ENCODE peak calls at places on chromosomes 5 and 9, in seven cellular contexts. K is HFF-Myc, H is lung, J is RWPE1, Z is Calu3, F is body of pancreas, E is NB4. W is an unnamed sample.
A peak's percentile ranks its signal among the peaks of the same experiment; 100 is the strongest.

GRCh38 chr5:84603557-84604185 is 219.0 kb upstream of the EDIL3 start:
- DNase-seq in K (no peak), H (no peak), J (no peak), Z (no peak), F (no peak), E (no peak), W (peak; percentile 69)

GRCh38 chr9:34072410-34072809 is 23.7 kb upstream of the UBAP2 start:
- DNase-seq in K (no peak), H (peak; percentile 32), J (peak; percentile 94), Z (peak; percentile 14), F (peak; percentile 15), E (no peak), W (no peak)

GRCh38 chr5:151686673-151687378 is at the start of gene SPARC:
- DNase-seq in K (peak; percentile 91), H (peak; percentile 60), J (peak; percentile 47), Z (no peak), F (peak; percentile 53), E (peak; percentile 93), W (peak; percentile 95)

GRCh38 chr5:15598294-15598902 is 98.4 kb downstream of the FBXL7 start:
- DNase-seq in K (no peak), H (no peak), J (no peak), Z (peak; percentile 4), F (no peak), E (peak; percentile 39), W (no peak)

GRCh38 chr5:169450464-169450863 is 133.1 kb upstream of the SPDL1 start:
- DNase-seq in K (no peak), H (no peak), J (no peak), Z (no peak), F (no peak), E (no peak), W (no peak)

GRCh38 chr9:132175431-132175830 is 13.6 kb downstream of the NTNG2 start:
- DNase-seq in K (peak; percentile 12), H (no peak), J (no peak), Z (no peak), F (no peak), E (no peak), W (no peak)

GRCh38 chr9:94639045-94639995 is at the start of gene FBP1:
- DNase-seq in K (no peak), H (peak; percentile 77), J (peak; percentile 23), Z (peak; percentile 25), F (peak; percentile 68), E (peak; percentile 90), W (no peak)

GRCh38 chr5:154989641-154990040 is 23.9 kb upstream of the KIF4B start:
- DNase-seq in K (no peak), H (no peak), J (no peak), Z (no peak), F (no peak), E (no peak), W (no peak)

GRCh38 chr9:116409659-116410058 is 256.1 kb downstream of the PAPPA start:
- DNase-seq in K (no peak), H (no peak), J (no peak), Z (no peak), F (no peak), E (no peak), W (no peak)

GRCh38 chr9:132412089-132412488 is 2.1 kb downstream of the CFAP77 start:
- DNase-seq in K (no peak), H (no peak), J (no peak), Z (peak; percentile 21), F (no peak), E (peak; percentile 42), W (no peak)

GRCh38 chr5:108661590-108662219 is 86.0 kb upstream of the FER start:
- DNase-seq in K (no peak), H (no peak), J (peak; percentile 80), Z (peak; percentile 25), F (no peak), E (no peak), W (peak; percentile 12)

GRCh38 chr5:542693-543311 is 18.6 kb upstream of the SLC9A3 start:
- DNase-seq in K (no peak), H (no peak), J (no peak), Z (no peak), F (peak; percentile 6), E (no peak), W (no peak)

GRCh38 chr5:407801-408268 is 35.1 kb upstream of the EXOC3 start:
- DNase-seq in K (no peak), H (no peak), J (no peak), Z (no peak), F (no peak), E (peak; percentile 31), W (no peak)

GRCh38 chr5:61182449-61182848 is 20.2 kb upstream of the SMIM15 start:
- DNase-seq in K (no peak), H (no peak), J (no peak), Z (no peak), F (no peak), E (no peak), W (no peak)

DNA sequence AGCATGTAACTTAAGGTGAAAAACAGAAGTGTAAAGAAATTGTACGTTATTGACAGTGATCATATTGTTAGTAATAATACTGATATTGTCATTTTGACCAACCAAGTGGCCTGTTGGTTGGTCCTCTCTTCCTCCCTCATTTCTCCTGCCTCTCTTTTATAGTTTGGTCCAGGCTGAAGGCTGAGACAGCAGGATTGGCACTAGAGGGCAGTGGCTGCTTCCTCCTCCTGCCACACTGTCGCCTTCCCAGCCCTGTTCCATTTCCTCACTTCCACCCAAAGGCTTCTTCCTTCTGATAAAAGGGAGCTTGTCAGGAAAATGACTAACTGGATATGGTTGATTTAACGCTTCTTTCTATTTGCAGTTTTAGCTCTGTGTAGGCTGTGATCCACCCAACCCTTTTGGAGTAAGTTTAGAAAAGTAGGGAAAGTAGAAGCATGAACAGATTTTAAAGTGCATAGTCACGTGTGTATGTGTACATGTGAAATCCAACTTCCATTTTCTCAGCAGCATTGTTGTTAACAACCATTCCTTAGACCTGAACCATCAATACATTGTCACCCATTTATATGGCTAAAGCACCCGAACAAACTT is 35.6 kb downstream of the PTCD2 start:
- DNase-seq in K (no peak), H (no peak), J (peak; percentile 45), Z (peak; percentile 6), F (no peak), E (peak; percentile 30), W (peak; percentile 5)
- TF ChIP-seq CTCF in K (peak; percentile 48), H (no peak), J (peak; percentile 60), Z (no peak), F (no peak), E (peak; percentile 38), W (peak; percentile 60)

GRCh38 chr9:87707805-87708500 is 18.0 kb upstream of the CTSL start:
- DNase-seq in K (no peak), H (no peak), J (no peak), Z (no peak), F (no peak), E (peak; percentile 64), W (no peak)

GRCh38 chr9:87704342-87704741 is 21.6 kb upstream of the CTSL start:
- DNase-seq in K (no peak), H (no peak), J (no peak), Z (no peak), F (no peak), E (no peak), W (no peak)

GRCh38 chr9:87708989-87709706 is 16.8 kb upstream of the CTSL start:
- DNase-seq in K (no peak), H (no peak), J (no peak), Z (no peak), F (no peak), E (no peak), W (no peak)

GRCh38 chr9:87703636-87704276 is 22.2 kb upstream of the CTSL start:
- DNase-seq in K (no peak), H (peak; percentile 25), J (no peak), Z (no peak), F (peak; percentile 77), E (no peak), W (no peak)

DNA sequence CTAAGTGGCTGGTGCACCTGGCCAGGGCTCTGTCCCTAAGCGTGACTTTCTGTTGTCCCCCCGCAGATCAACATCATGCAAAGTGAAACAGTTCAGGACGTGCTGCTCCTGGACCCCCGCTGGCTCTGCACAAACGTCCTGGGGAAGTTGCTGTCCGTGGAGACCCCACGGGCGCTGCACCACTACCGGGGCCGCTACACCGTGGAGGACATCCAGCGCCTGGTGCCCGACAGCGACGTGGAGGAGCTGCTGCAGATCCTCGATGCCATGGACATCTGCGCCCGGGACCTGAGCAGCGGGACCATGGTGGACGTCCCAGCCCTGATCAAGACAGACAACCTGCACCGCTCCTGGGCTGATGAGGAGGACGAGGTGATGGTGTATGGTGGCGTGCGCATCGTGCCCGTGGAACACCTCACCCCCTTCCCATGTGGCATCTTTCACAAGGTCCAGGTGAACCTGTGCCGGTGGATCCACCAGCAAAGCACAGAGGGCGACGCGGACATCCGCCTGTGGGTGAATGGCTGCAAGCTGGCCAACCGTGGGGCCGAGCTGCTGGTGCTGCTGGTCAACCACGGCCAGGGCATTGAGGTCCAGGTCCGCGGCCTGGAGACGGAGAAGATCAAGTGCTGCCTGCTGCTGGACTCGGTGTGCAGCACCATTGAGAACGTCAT is 19.7 kb upstream of the CTSL start:
- DNase-seq in K (no peak), H (peak; percentile 27), J (no peak), Z (no peak), F (no peak), E (no peak), W (no peak)
- TF ChIP-seq CTCF in K (no peak), H (no peak), J (no peak), Z (no peak), F (no peak), E (no peak), W (no peak)

GRCh38 chr9:11618241-11618805 is 1005.5 kb upstream of the PTPRD start:
- DNase-seq in K (no peak), H (no peak), J (no peak), Z (no peak), F (no peak), E (peak; percentile 23), W (no peak)
- TF ChIP-seq CTCF in K (no peak), H (no peak), J (no peak), Z (no peak), F (no peak), E (no peak), W (no peak)

GRCh38 chr9:86638109-86638508 is 283.9 kb upstream of the TUT7 start:
- DNase-seq in K (no peak), H (no peak), J (no peak), Z (no peak), F (no peak), E (no peak), W (no peak)

GRCh38 chr9:86636614-86637013 is 282.4 kb upstream of the TUT7 start:
- DNase-seq in K (no peak), H (no peak), J (no peak), Z (no peak), F (no peak), E (no peak), W (no peak)

GRCh38 chr9:86636051-86636450 is 281.8 kb upstream of the TUT7 start:
- DNase-seq in K (no peak), H (no peak), J (no peak), Z (no peak), F (no peak), E (no peak), W (no peak)

GRCh38 chr9:86639287-86639686 is 285.1 kb upstream of the TUT7 start:
- DNase-seq in K (no peak), H (no peak), J (no peak), Z (no peak), F (no peak), E (no peak), W (no peak)

DNA sequence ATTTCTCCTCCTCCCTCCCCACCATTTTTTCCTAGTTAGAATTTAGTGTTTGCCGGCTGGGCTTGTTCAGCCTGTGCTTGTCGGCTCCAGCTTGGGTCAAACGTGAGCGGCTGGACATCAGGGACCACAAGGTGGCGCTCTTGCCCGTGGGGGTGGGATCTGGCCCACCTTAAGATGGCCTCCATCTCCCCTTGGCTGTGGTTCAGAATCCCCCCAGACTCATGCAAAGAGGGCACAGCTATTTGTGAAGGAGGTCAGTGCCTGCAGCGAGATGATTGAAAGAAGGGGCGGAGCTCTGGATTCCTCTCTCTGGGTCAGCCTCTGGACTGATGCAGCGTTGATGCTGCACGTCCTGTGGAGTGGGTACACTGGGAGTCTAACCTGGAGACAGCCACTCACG is 283.3 kb upstream of the TUT7 start:
- DNase-seq in K (peak; percentile 12), H (no peak), J (peak; percentile 16), Z (peak; percentile 9), F (peak; percentile 24), E (peak; percentile 17), W (no peak)
- TF ChIP-seq CTCF in K (peak; percentile 82), H (peak; percentile 17), J (peak; percentile 66), Z (peak; percentile 50), F (peak; percentile 51), E (peak; percentile 55), W (peak; percentile 38)